ENCODE peak calls at places on chromosomes 12 and 14, in four cellular contexts. Z is NCI-H774; L is uterus; U is activated T-cell treated with anti-CD3 and anti-CD28 coated beads, Interleukin-2, amount 50 U/mL, for 1 hour. M is an unnamed sample.

GRCh38 chr14:54440454-54440853 is 720 bp downstream of the CNIH1 start:
- DNase-seq in Z (no peak), U (no peak), L (no peak), M (no peak)

GRCh38 chr14:103292426-103293374 is 41.3 kb upstream of the EIF5 start:
- DNase-seq in L (peak; percentile 77), U (peak; percentile 77), Z (peak; percentile 59), M (peak; percentile 79)

GRCh38 chr12:122350444-122350843 is 72.0 kb downstream of the CLIP1 start:
- DNase-seq in L (no peak), Z (no peak), U (no peak), M (no peak)

GRCh38 chr12:67966560-67966959 is 22.7 kb upstream of the IFNG-AS1 start:
- DNase-seq in U (no peak), L (no peak), Z (no peak), M (no peak)

GRCh38 chr14:21541413-21542074 is 15.4 kb upstream of the SALL2 start:
- DNase-seq in Z (no peak), U (no peak), L (no peak), M (no peak)

GRCh38 chr14:95467657-95468056 is 48.8 kb downstream of the SYNE3 start:
- DNase-seq in U (no peak), Z (no peak), L (no peak), M (no peak)

GRCh38 chr14:51248041-51248987 is 8.3 kb downstream of the TMX1 start:
- DNase-seq in Z (no peak), L (no peak), U (no peak), M (no peak)

GRCh38 chr14:52013984-52014600 is 24.7 kb downstream of the RTRAF start:
- DNase-seq in L (no peak), U (no peak), Z (no peak), M (no peak)

GRCh38 chr14:36085861-36086260 is 90.7 kb downstream of the PTCSC3 start:
- DNase-seq in Z (no peak), L (no peak), U (no peak), M (no peak)

GRCh38 chr12:63904653-63905052 is 60.2 kb downstream of the SRGAP1 start:
- DNase-seq in Z (no peak), L (no peak), U (no peak), M (no peak)

GRCh38 chr14:77248666-77249065 is 22.3 kb downstream of the NGB start:
- DNase-seq in L (no peak), U (no peak), Z (no peak), M (no peak)

GRCh38 chr14:104929268-104930230 is 4.9 kb downstream of the PLD4 start:
- DNase-seq in L (no peak), U (no peak), Z (no peak), M (no peak)

GRCh38 chr12:96108321-96108720 is 72.9 kb upstream of the LTA4H start:
- DNase-seq in U (peak; percentile 38), L (peak; percentile 57), Z (no peak), M (no peak)

GRCh38 chr12:129903956-129904769 is at the start of gene TMEM132D:
- DNase-seq in L (no peak), Z (no peak), U (no peak), M (no peak)